ENCODE peak calls at places on chromosome 15, in six cellular contexts. Y, D, E, S, X and Z are unnamed samples.

GRCh38 chr15:31163769-31164572 is 62.4 kb upstream of the TRPM1 start:
- DNase-seq in Y (no peak), D (peak), E (no peak), S (no peak), X (peak), Z (peak)

GRCh38 chr15:65400760-65401606 is 21.8 kb downstream of the IGDCC4 start:
- DNase-seq in Y (peak), D (peak), E (peak), S (no peak), X (no peak), Z (peak)

GRCh38 chr15:81239190-81239589 is 42.5 kb downstream of the IL16 start:
- DNase-seq in Y (no peak), D (no peak), E (no peak), S (no peak), X (no peak), Z (no peak)

GRCh38 chr15:38879909-38880471 is 315.4 kb upstream of the RASGRP1 start:
- DNase-seq in Y (peak), D (no peak), E (peak), S (no peak), X (peak), Z (no peak)

GRCh38 chr15:70714575-70714974 is 48.8 kb downstream of the UACA start:
- DNase-seq in Y (no peak), D (no peak), E (no peak), S (no peak), X (no peak), Z (peak)

GRCh38 chr15:20355256-20355868 is 186.2 kb downstream of the GOLGA6L6 start:
- DNase-seq in Y (peak), D (no peak), E (no peak), S (peak), X (peak), Z (no peak)

GRCh38 chr15:69474291-69474690 is 21.7 kb downstream of the RPLP1 start:
- DNase-seq in Y (no peak), D (peak), E (no peak), S (no peak), X (peak), Z (peak)

GRCh38 chr15:25173241-25174028 is 218.6 kb downstream of the SNRPN start:
- DNase-seq in Y (no peak), D (no peak), E (peak), S (no peak), X (peak), Z (no peak)

GRCh38 chr15:89654847-89655805 is at the start of gene KIF7:
- DNase-seq in Y (no peak), D (peak), E (peak), S (no peak), X (peak), Z (peak)

GRCh38 chr15:26864664-26865191 is 2.1 kb upstream of the GABRA5 start:
- DNase-seq in Y (no peak), D (peak), E (no peak), S (no peak), X (peak), Z (peak)

GRCh38 chr15:55619783-55620182 is 31.6 kb upstream of the PYGO1 start:
- DNase-seq in Y (no peak), D (no peak), E (no peak), S (no peak), X (no peak), Z (no peak)

GRCh38 chr15:76310470-76311070 is 699 bp downstream of the ETFA start:
- DNase-seq in Y (no peak), D (peak), E (peak), S (no peak), X (no peak), Z (no peak)

GRCh38 chr15:64034519-64034918 is 11.8 kb downstream of the DAPK2 start:
- DNase-seq in Y (no peak), D (no peak), E (no peak), S (no peak), X (no peak), Z (no peak)

GRCh38 chr15:90571063-90571541 is 41.4 kb downstream of the CRTC3 start:
- DNase-seq in Y (peak), D (peak), E (no peak), S (peak), X (peak), Z (no peak)

GRCh38 chr15:89356634-89357298 is 22.1 kb upstream of the POLG start:
- DNase-seq in Y (no peak), D (peak), E (no peak), S (no peak), X (no peak), Z (no peak)

GRCh38 chr15:80003171-80003570 is 32.2 kb upstream of the BCL2A1 start:
- DNase-seq in Y (no peak), D (no peak), E (no peak), S (no peak), X (peak), Z (peak)

GRCh38 chr15:89442671-89443307 is 53.6 kb downstream of the RHCG start:
- DNase-seq in Y (no peak), D (peak), E (no peak), S (peak), X (no peak), Z (no peak)

GRCh38 chr15:73335026-73335425 is 33.7 kb downstream of the HCN4 start:
- DNase-seq in Y (no peak), D (no peak), E (no peak), S (peak), X (no peak), Z (no peak)

GRCh38 chr15:73866481-73866880 is 6.9 kb upstream of the TBC1D21 start:
- DNase-seq in Y (no peak), D (no peak), E (no peak), S (no peak), X (peak), Z (no peak)

GRCh38 chr15:93141373-93141790 is 52.4 kb upstream of the RGMA start:
- DNase-seq in Y (no peak), D (no peak), E (no peak), S (peak), X (no peak), Z (no peak)

GRCh38 chr15:100905855-100906254 is 13.3 kb upstream of the LRRK1 start:
- DNase-seq in Y (no peak), D (no peak), E (peak), S (no peak), X (peak), Z (no peak)

GRCh38 chr15:40309344-40309862 is 1.7 kb upstream of the PLCB2 start:
- DNase-seq in Y (no peak), D (no peak), E (no peak), S (peak), X (no peak), Z (no peak)

GRCh38 chr15:49313650-49314049 is 109.4 kb upstream of the FGF7 start:
- DNase-seq in Y (no peak), D (peak), E (no peak), S (no peak), X (no peak), Z (peak)

GRCh38 chr15:44726136-44726535 is 10.2 kb upstream of the TRIM69 start:
- DNase-seq in Y (no peak), D (no peak), E (no peak), S (no peak), X (no peak), Z (no peak)

GRCh38 chr15:90607361-90607760 is 77.6 kb downstream of the CRTC3 start:
- DNase-seq in Y (no peak), D (no peak), E (no peak), S (no peak), X (no peak), Z (no peak)

GRCh38 chr15:51004103-51004536 is 90.6 kb downstream of the TNFAIP8L3 start:
- DNase-seq in Y (no peak), D (peak), E (no peak), S (no peak), X (no peak), Z (peak)

GRCh38 chr15:27382296-27382695 is 411.3 kb downstream of the GABRG3 start:
- DNase-seq in Y (no peak), D (no peak), E (no peak), S (no peak), X (no peak), Z (no peak)

GRCh38 chr15:33209575-33210519 is 15.3 kb upstream of the FMN1 start:
- DNase-seq in Y (no peak), D (no peak), E (no peak), S (no peak), X (no peak), Z (no peak)

GRCh38 chr15:61253186-61253585 is 24.1 kb upstream of the RORA start:
- DNase-seq in Y (no peak), D (no peak), E (no peak), S (no peak), X (no peak), Z (no peak)

GRCh38 chr15:32888221-32888761 is 170.5 kb downstream of the GREM1 start:
- DNase-seq in Y (no peak), D (peak), E (no peak), S (no peak), X (no peak), Z (no peak)

GRCh38 chr15:54594115-54594514 is 602.6 kb downstream of the RSL24D1 start:
- DNase-seq in Y (no peak), D (no peak), E (no peak), S (no peak), X (no peak), Z (no peak)

GRCh38 chr15:89002281-89002761 is 85.9 kb upstream of the ABHD2 start:
- DNase-seq in Y (peak), D (peak), E (no peak), S (no peak), X (peak), Z (peak)

GRCh38 chr15:93451265-93451664 is 362.3 kb upstream of the RGMA start:
- DNase-seq in Y (no peak), D (no peak), E (no peak), S (no peak), X (no peak), Z (no peak)

GRCh38 chr15:43230640-43231115 is 9.9 kb upstream of the EPB42 start:
- DNase-seq in Y (no peak), D (no peak), E (no peak), S (no peak), X (no peak), Z (no peak)

GRCh38 chr15:85593809-85594441 is 200.8 kb downstream of the KLHL25 start:
- DNase-seq in Y (no peak), D (no peak), E (no peak), S (no peak), X (no peak), Z (no peak)

GRCh38 chr15:62569460-62570404 is 404.6 kb upstream of the C2CD4B start:
- DNase-seq in Y (peak), D (peak), E (peak), S (peak), X (peak), Z (peak)